ENCODE peak calls at places on chromosomes 4 and X, in five cellular contexts. C is fibroblast of the aortic adventitia, O is HFF-Myc, I is sigmoid colon, N is tibial nerve. B is an unnamed sample.
A peak's percentile ranks its signal among the peaks of the same experiment; 100 is the strongest.

GRCh38 chr4:172838943-172839342 is 329.7 kb upstream of the GALNT7 start:
- DNase-seq in C (no peak), O (no peak), N (no peak), I (no peak), B (no peak)

GRCh38 chrX:107678957-107679740 is 50.8 kb downstream of the PRPS1 start:
- DNase-seq in C (peak; percentile 69), I (peak; percentile 93), O (peak; percentile 66), N (peak; percentile 87), B (peak; percentile 11)

GRCh38 chrX:154375156-154375504 is 696 bp upstream of the FLNA start:
- DNase-seq in I (no peak), O (no peak), N (no peak), C (no peak), B (no peak)

GRCh38 chrX:49754238-49754857 is 58.6 kb upstream of the PAGE1 start:
- DNase-seq in C (peak; percentile 28), I (peak; percentile 64), O (peak; percentile 0), N (no peak), B (no peak)

GRCh38 chrX:78997870-78998558 is 52.8 kb downstream of the P2RY10 start:
- DNase-seq in N (no peak), I (no peak), C (no peak), O (no peak), B (no peak)

GRCh38 chr4:97576955-97577354 is 566.3 kb downstream of the STPG2 start:
- DNase-seq in O (no peak), C (no peak), N (no peak), I (no peak), B (no peak)

GRCh38 chr4:37757705-37758104 is 68.8 kb upstream of the PGM2 start:
- DNase-seq in O (no peak), C (no peak), I (no peak), N (no peak), B (no peak)

GRCh38 chr4:155179216-155179615 is 29.2 kb upstream of the NPY2R start:
- DNase-seq in N (no peak), C (peak; percentile 87), I (no peak), O (no peak), B (no peak)

GRCh38 chr4:23945521-23946017 is 55.7 kb upstream of the PPARGC1A start:
- DNase-seq in C (peak; percentile 38), O (peak; percentile 37), N (no peak), I (no peak), B (peak; percentile 1)

GRCh38 chr4:53647547-53647946 is 56.3 kb upstream of the LNX1 start:
- DNase-seq in I (no peak), C (no peak), O (no peak), N (no peak), B (no peak)

GRCh38 chr4:144579411-144580020 is 66.4 kb upstream of the HHIP start:
- DNase-seq in C (peak; percentile 75), I (no peak), O (no peak), N (no peak), B (peak; percentile 55)

GRCh38 chr4:99875073-99875472 is 19.2 kb downstream of the LAMTOR3 start:
- DNase-seq in N (no peak), C (no peak), O (no peak), I (no peak), B (no peak)

GRCh38 chr4:144615182-144615581 is 30.8 kb upstream of the HHIP start:
- DNase-seq in I (no peak), N (no peak), O (no peak), C (peak; percentile 26), B (peak; percentile 8)

GRCh38 chr4:162163892-162164759 is at the start of gene FSTL5:
- DNase-seq in I (peak; percentile 62), N (peak; percentile 38), C (no peak), O (peak; percentile 49), B (no peak)

GRCh38 chr4:8304827-8305695 is 35.5 kb downstream of the HTRA3 start:
- DNase-seq in I (peak; percentile 27), N (no peak), O (no peak), C (no peak), B (no peak)

GRCh38 chr4:112942077-112942476 is 107.4 kb upstream of the ANK2 start:
- DNase-seq in I (no peak), N (no peak), C (no peak), O (no peak), B (no peak)

GRCh38 chr4:3365326-3365725 is 72.5 kb downstream of the RGS12 start:
- DNase-seq in O (no peak), I (peak; percentile 35), N (no peak), C (no peak), B (no peak)

GRCh38 chrX:24153175-24153795 is 3.8 kb downstream of the ZFX start:
- DNase-seq in I (peak; percentile 66), O (no peak), C (no peak), N (no peak), B (no peak)

GRCh38 chr4:145545538-145546224 is 64.0 kb downstream of the SMAD1 start:
- DNase-seq in O (peak; percentile 82), I (no peak), C (peak; percentile 99), N (no peak), B (peak; percentile 17)

GRCh38 chrX:103063191-103063845 is 653 bp downstream of the BEX1 start:
- DNase-seq in N (no peak), O (peak; percentile 11), C (peak; percentile 39), I (no peak), B (peak; percentile 4)

GRCh38 chr4:158299459-158300007 is 89.2 kb downstream of the TMEM144 start:
- DNase-seq in O (no peak), I (no peak), N (no peak), C (no peak), B (no peak)

GRCh38 chr4:178322524-178323183 is 880.4 kb upstream of the AGA start:
- DNase-seq in C (no peak), N (no peak), I (no peak), O (no peak), B (no peak)

GRCh38 chrX:53695901-53696300 is 9.4 kb upstream of the HUWE1 start:
- DNase-seq in O (no peak), I (no peak), N (no peak), C (no peak), B (no peak)

GRCh38 chr4:57109847-57110634 is at the start of gene IGFBP7:
- DNase-seq in N (peak; percentile 53), C (peak; percentile 49), O (no peak), I (peak; percentile 83), B (peak; percentile 34)
- TF ChIP-seq CTCF in N (peak; percentile 34), C (no peak), O (no peak), I (no peak), B (peak; percentile 34)

GRCh38 chrX:132491191-132491590 is 2.4 kb upstream of the MBNL3 start:
- DNase-seq in I (no peak), C (no peak), N (no peak), O (no peak), B (no peak)
- TF ChIP-seq CTCF in I (no peak), C (no peak), N (peak; percentile 22), O (no peak), B (no peak)

GRCh38 chr4:5976921-5977320 is 41.3 kb downstream of the C4orf50 start:
- DNase-seq in O (no peak), I (peak; percentile 30), C (no peak), N (no peak), B (no peak)

GRCh38 chr4:5980436-5981155 is 37.6 kb downstream of the C4orf50 start:
- DNase-seq in O (no peak), N (no peak), C (no peak), I (no peak), B (no peak)

GRCh38 chr4:5982156-5982973 is 35.9 kb downstream of the C4orf50 start:
- DNase-seq in N (no peak), I (peak; percentile 38), C (no peak), O (no peak), B (no peak)

GRCh38 chr4:5976431-5976830 is 41.8 kb downstream of the C4orf50 start:
- DNase-seq in I (peak; percentile 39), C (no peak), O (no peak), N (no peak), B (no peak)

GRCh38 chr4:5979981-5980380 is 38.2 kb downstream of the C4orf50 start:
- DNase-seq in O (no peak), N (no peak), C (no peak), I (no peak), B (no peak)
- TF ChIP-seq CTCF in O (peak; percentile 44), N (no peak), C (peak; percentile 24), I (no peak), B (no peak)

GRCh38 chr4:166501941-166502382 is 628.9 kb downstream of the TLL1 start:
- DNase-seq in N (no peak), I (no peak), C (peak; percentile 22), O (no peak), B (no peak)
- TF ChIP-seq CTCF in N (no peak), I (no peak), C (peak; percentile 55), O (peak; percentile 25), B (peak; percentile 24)

GRCh38 chr4:94409375-94409679 is 42.4 kb upstream of the PDLIM5 start:
- DNase-seq in C (no peak), O (no peak), N (no peak), I (no peak), B (no peak)

GRCh38 chr4:94409947-94410346 is 41.8 kb upstream of the PDLIM5 start:
- DNase-seq in C (peak; percentile 63), N (no peak), O (no peak), I (no peak), B (no peak)

GRCh38 chr4:94407846-94408245 is 43.9 kb upstream of the PDLIM5 start:
- DNase-seq in N (no peak), I (no peak), O (no peak), C (peak; percentile 66), B (no peak)

GRCh38 chr4:94408549-94409374 is 43.0 kb upstream of the PDLIM5 start:
- DNase-seq in N (no peak), C (peak; percentile 48), O (no peak), I (no peak), B (peak; percentile 48)

GRCh38 chr4:94406668-94407437 is 44.9 kb upstream of the PDLIM5 start:
- DNase-seq in N (peak; percentile 57), O (peak; percentile 77), I (peak; percentile 89), C (peak; percentile 96), B (peak; percentile 67)
- TF ChIP-seq CTCF in N (peak; percentile 72), O (peak; percentile 88), I (peak; percentile 86), C (peak; percentile 89), B (peak; percentile 97)

B was measured in HFFc6.